ENCODE peak calls at places on chromosome X, in four cellular contexts. R is GM12878, U is K562, N is HCT116. G is an unnamed sample. For H3K27me3, the result is how much of the 10 kb centered on the place peaks cover.

GRCh38 chrX:97234471-97235097 is 350.9 kb downstream of the RPA4 start:
- DNase-seq in R (peak), U (no peak), N (no peak), G (no peak)

GRCh38 chrX:13283512-13283911 is 36.3 kb downstream of the ATXN3L start:
- DNase-seq in R (no peak), U (peak), N (no peak), G (no peak)

GRCh38 chrX:42022158-42022557 is 98.8 kb upstream of the CASK start:
- DNase-seq in R (no peak), U (no peak), N (no peak), G (no peak)

GRCh38 chrX:11619426-11619825 is 46.3 kb downstream of the ARHGAP6 start:
- DNase-seq in R (no peak), U (no peak), N (no peak), G (no peak)

GRCh38 chrX:131067846-131068745 is 9.9 kb downstream of the ARHGAP36 start:
- DNase-seq in R (no peak), U (no peak), N (no peak), G (no peak)

GRCh38 chrX:2789569-2789968 is 37.7 kb downstream of the XG start:
- DNase-seq in R (no peak), U (no peak), N (no peak), G (no peak)

GRCh38 chrX:97740044-97740443 is 856.3 kb downstream of the RPA4 start:
- DNase-seq in R (no peak), U (no peak), N (no peak), G (no peak)

GRCh38 chrX:109890300-109890699 is 112.6 kb upstream of the TMEM164 start:
- DNase-seq in R (no peak), U (no peak), N (no peak), G (no peak)

GRCh38 chrX:21691512-21692018 is 33.4 kb upstream of the KLHL34 start:
- DNase-seq in R (no peak), U (no peak), N (no peak), G (no peak)

GRCh38 chrX:68175569-68175968 is 257.7 kb downstream of the OPHN1 start:
- DNase-seq in R (no peak), U (no peak), N (no peak), G (no peak)

GRCh38 chrX:136710324-136710951 is 62.5 kb downstream of the CD40LG start:
- DNase-seq in R (no peak), U (no peak), N (no peak), G (no peak)

GRCh38 chrX:48961585-48962091 is 4.2 kb upstream of the OTUD5 start:
- DNase-seq in R (no peak), U (peak), N (no peak), G (no peak)

GRCh38 chrX:44770111-44770510 is 73.7 kb upstream of the DUSP21 start:
- DNase-seq in R (no peak), U (no peak), N (no peak), G (no peak)
- TF ChIP-seq ATF3 in R (no peak), U (no peak), N (no peak), G (no peak)

DNA sequence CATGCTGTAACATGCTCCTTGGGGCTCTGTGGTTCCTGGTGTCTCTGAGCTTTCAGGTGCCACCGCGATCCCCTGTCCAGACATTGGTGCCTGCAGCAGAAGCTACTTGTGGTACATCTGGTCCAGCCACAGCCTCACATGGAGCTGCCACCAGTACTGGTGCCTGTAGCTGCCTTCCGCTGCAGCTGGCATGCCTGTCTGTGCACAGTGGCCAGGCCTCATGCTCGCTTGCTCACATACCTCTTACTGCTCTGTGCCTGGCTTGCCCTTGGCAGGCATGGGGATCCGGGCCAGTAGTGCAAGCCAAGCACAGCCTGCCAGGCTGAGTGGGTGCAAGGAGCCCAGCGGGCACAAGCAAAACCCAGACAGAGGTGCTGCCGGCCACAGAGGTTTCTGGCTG is 618.6 kb downstream of the DMD start:
- DNase-seq in R (no peak), U (no peak), N (no peak), G (no peak)
- H3K27me3 ChIP-seq in R (under half), U (under half), N (under half), G (under half)

GRCh38 chrX:24294619-24295018 is 19.2 kb downstream of the SUPT20HL2 start:
- DNase-seq in R (no peak), U (peak), N (no peak), G (peak)
- TF ChIP-seq SIN3A in R (no peak), U (no peak), N (no peak), G (no peak)

GRCh38 chrX:108494416-108495095 is 54.9 kb downstream of the COL4A5 start:
- DNase-seq in R (no peak), U (no peak), N (no peak), G (no peak)
- TF ChIP-seq ATF3 in R (no peak), U (no peak), N (no peak), G (no peak)

DNA sequence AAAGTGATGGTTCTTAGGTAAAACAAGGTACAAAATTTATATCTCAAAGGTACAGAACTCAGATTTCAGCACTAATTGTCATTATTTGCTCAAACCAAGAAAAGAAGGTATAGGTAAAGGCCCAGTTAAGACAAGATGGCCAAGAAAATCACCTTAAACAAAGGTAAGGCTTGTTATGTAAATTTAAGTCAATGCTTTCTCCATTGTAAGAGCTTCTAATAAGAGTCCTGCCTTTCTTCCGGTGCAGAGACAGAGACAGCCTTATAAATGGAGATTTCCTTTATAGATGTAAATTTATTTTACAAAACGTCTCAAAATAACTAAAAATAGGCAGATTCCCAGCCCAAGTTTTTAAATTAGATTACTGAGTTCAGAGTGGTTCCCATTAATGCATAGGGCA is 89.9 kb downstream of the EDA start:
- DNase-seq in R (no peak), U (no peak), N (no peak), G (no peak)
- H3K27me3 ChIP-seq in R (under half), U (under half), N (under half), G (under half)

DNA sequence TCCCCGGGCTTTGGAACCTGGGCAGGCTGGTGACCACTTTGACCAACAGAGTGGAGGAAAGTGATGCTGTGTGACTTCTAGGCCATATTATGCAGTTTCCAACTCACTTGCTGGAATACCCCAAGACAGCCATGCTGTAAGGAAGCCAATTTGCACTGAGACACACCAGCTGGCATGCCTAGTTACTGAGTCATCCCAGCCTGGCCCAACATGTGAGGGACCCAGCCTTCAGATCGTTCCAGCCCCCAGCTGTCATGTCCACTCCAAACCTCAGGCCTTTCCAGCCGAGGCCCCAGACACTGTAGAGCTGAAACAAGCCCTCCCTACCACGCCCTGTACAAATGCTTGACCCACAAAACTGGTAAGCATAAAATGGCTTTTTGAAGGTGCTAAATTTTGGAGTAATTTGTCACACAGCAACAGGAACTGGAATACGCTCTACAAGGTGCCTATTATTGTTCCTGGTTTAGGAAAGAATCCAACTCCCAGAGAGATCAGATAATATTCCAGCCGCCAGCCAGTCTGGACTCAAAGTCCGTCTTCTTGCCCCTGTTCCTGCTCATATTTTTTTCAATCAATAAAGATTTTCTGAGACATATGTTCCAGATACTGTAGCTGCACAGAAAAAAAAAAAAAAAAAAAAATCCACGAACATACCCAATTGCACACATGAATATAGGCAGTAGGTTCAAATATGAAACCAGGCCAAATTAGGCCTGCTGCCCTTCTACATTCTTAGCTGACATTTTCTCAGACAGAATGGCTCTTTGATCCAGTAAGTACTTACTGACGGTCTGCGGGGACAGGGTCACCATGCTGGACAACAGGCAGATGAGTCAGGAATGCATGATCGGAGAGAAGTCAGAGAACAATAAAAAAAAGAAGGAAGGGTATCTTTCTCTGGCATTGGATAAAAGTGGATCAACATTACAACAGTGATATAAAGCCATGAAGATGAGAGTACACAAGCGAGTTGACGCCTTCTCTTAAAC is 35.1 kb downstream of the SH3KBP1 start:
- DNase-seq in R (no peak), U (no peak), N (no peak), G (no peak)
- TF ChIP-seq SIN3A in R (no peak), U (no peak), N (no peak), G (no peak)

DNA sequence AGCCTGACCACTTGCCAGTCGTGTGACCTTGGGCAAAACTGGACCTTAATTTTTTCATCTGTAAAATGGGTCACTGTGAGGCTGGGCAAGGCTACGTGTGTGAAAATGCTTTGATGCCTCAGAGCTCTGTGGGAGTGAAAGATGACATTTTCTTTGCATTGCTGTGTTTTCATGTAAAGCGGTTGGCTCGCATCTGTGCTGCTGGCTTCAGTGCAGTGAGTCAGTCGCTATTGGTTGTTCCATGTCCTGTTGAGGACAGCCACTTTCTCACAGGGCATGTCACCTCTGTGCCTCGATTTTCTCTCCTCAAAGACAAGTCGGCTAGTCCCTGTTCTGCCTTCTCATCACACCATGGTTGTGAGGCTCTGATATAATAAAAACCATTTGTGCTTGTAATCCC is 4.4 kb downstream of the MTMR1 start:
- DNase-seq in R (no peak), U (no peak), N (no peak), G (no peak)
- TF ChIP-seq ATF3 in R (no peak), U (no peak), N (no peak), G (no peak)

G was measured in H1.